ENCODE peak calls at places on chromosomes 4 and X, in six cellular contexts. G is left ventricle myocardium inferior, X is nephron progenitor cell, A is OCI-LY7, D is heart right ventricle, F is thyroid gland. P is an unnamed sample.

GRCh38 chrX:131827935-131828334 is 195.2 kb upstream of the STK26 start:
- DNase-seq in G (no peak), X (peak), A (peak), D (no peak), F (no peak), P (peak)

GRCh38 chrX:42107495-42108139 is 184.3 kb upstream of the CASK start:
- DNase-seq in G (no peak), X (no peak), A (no peak), D (no peak), F (no peak), P (no peak)

GRCh38 chrX:140508958-140509357 is 4.1 kb upstream of the SOX3 start:
- DNase-seq in G (no peak), X (no peak), A (no peak), D (no peak), F (no peak), P (no peak)

GRCh38 chr4:150986085-150986484 is 29.0 kb downstream of the LRBA start:
- DNase-seq in G (no peak), X (no peak), A (no peak), D (no peak), F (no peak), P (no peak)

GRCh38 chr4:167021545-167022155 is 212.6 kb downstream of the SPOCK3 start:
- DNase-seq in G (peak), X (peak), A (peak), D (peak), F (peak), P (peak)

GRCh38 chr4:123415977-123416376 is 19.4 kb downstream of the SPRY1 start:
- DNase-seq in G (no peak), X (no peak), A (no peak), D (no peak), F (no peak), P (no peak)

GRCh38 chr4:135238940-135239339 is 1037.4 kb upstream of the PABPC4L start:
- DNase-seq in G (no peak), X (no peak), A (no peak), D (no peak), F (no peak), P (no peak)

GRCh38 chr4:150477869-150478268 is 104.1 kb upstream of the MAB21L2 start:
- DNase-seq in G (no peak), X (no peak), A (no peak), D (no peak), F (no peak), P (no peak)

GRCh38 chr4:6762244-6762615 is 20.3 kb upstream of the KIAA0232 start:
- DNase-seq in G (no peak), X (no peak), A (no peak), D (no peak), F (no peak), P (no peak)

GRCh38 chr4:73452953-73453700 is 17.1 kb downstream of the AFP start:
- DNase-seq in G (no peak), X (no peak), A (no peak), D (no peak), F (no peak), P (no peak)

GRCh38 chr4:105058177-105058812 is 88.4 kb upstream of the TET2 start:
- DNase-seq in G (no peak), X (no peak), A (no peak), D (no peak), F (no peak), P (no peak)

GRCh38 chrX:139930923-139931645 is 1.8 kb downstream of the ATP11C start:
- DNase-seq in G (peak), X (peak), A (peak), D (no peak), F (peak), P (peak)

GRCh38 chrX:39242187-39242586 is 440.9 kb downstream of the MID1IP1 start:
- DNase-seq in G (no peak), X (peak), A (peak), D (peak), F (peak), P (peak)

GRCh38 chr4:89296399-89296798 is 11.2 kb downstream of the GPRIN3 start:
- DNase-seq in G (no peak), X (no peak), A (no peak), D (no peak), F (no peak), P (no peak)

GRCh38 chr4:76235915-76236314 is 15.6 kb upstream of the FAM47E start:
- DNase-seq in G (no peak), X (no peak), A (no peak), D (no peak), F (no peak), P (no peak)

GRCh38 chr4:22416403-22416802 is 99.5 kb downstream of the ADGRA3 start:
- DNase-seq in G (no peak), X (no peak), A (no peak), D (no peak), F (no peak), P (no peak)

GRCh38 chr4:37837446-37837845 is 11.0 kb downstream of the PGM2 start:
- DNase-seq in G (no peak), X (no peak), A (peak), D (no peak), F (no peak), P (no peak)

GRCh38 chr4:26321326-26322276 is 787 bp downstream of the RBPJ start:
- DNase-seq in G (peak), X (peak), A (peak), D (no peak), F (peak), P (no peak)

GRCh38 chr4:28225689-28226353 is 1365.2 kb downstream of the STIM2 start:
- DNase-seq in G (no peak), X (no peak), A (no peak), D (no peak), F (no peak), P (no peak)

GRCh38 chrX:34563809-34564208 is 93.3 kb downstream of the TMEM47 start:
- DNase-seq in G (no peak), X (no peak), A (no peak), D (no peak), F (no peak), P (no peak)

GRCh38 chr4:140812916-140813315 is 56.7 kb upstream of the TBC1D9 start:
- DNase-seq in G (no peak), X (no peak), A (no peak), D (no peak), F (no peak), P (no peak)

GRCh38 chr4:14280567-14280966 is 653.0 kb upstream of the BOD1L1 start:
- DNase-seq in G (no peak), X (no peak), A (no peak), D (no peak), F (no peak), P (no peak)

GRCh38 chr4:137421796-137422195 is 110.5 kb downstream of the PCDH18 start:
- DNase-seq in G (no peak), X (no peak), A (no peak), D (no peak), F (no peak), P (no peak)

DNA sequence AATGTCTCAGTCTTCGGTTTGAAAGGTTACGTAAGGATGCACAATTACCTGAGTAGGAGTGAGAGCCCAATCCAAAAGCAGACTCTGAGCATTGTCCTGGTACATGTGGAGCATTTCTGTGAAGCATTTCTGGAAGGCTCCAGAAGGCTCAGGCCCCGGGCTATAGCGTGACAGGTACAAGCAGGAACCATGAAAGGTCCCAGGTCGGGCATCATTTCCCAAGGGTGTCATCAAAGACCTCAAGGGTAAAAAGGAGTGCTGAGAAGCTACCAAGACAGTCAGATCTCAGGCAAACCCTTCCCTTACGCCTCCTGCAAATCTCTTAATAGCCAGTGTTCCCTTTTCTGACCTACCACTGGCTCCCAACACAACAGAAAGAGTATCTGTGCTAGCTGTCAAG is 30.8 kb downstream of the GPC4 start:
- DNase-seq in G (no peak), X (no peak), A (no peak), D (no peak), F (no peak), P (no peak)
- TF ChIP-seq CTCF in G (no peak), X (no peak), A (no peak), D (no peak), F (no peak), P (no peak)

DNA sequence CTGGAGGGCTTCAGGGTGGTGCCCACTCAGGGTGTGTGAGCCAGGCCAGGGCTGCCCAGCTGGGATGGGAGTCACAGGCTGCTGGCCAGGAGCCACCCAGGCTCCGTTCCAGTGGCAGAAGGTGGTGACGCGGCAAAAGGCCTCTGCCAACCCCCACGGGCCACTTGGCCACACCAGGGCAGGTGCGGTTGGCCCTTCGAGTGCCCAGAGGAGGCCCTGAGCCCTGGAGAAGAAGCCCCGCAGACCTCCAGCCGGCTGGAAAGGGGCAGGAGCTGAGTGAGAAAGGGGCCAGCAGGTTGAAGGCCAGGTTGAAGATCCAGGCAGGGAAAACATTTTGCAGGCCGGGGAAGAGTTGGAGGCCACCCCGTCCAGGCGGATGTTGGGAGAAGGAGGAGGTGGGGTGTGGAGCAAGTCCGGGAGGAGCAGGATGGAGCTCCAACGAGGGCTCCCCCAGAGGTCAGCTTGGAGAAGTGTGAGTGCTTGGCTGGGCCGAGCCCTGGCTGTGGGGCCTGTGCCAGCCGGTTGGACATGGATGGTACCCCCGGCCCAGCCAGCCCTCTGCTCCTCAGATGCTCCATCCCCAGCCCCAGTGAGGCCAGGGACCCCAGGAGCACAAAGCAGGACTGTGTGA is 2.8 kb upstream of the CPLX1 start:
- DNase-seq in G (peak), X (no peak), A (no peak), D (peak), F (peak), P (no peak)
- TF ChIP-seq CTCF in G (no peak), X (peak), A (no peak), D (no peak), F (no peak), P (no peak)

GRCh38 chrX:50448565-50448964 is 22.1 kb downstream of the DGKK start:
- DNase-seq in G (no peak), X (no peak), A (peak), D (no peak), F (no peak), P (no peak)

GRCh38 chrX:50436797-50437196 is 33.8 kb downstream of the DGKK start:
- DNase-seq in G (no peak), X (no peak), A (no peak), D (no peak), F (no peak), P (no peak)

GRCh38 chrX:50447535-50447934 is 23.1 kb downstream of the DGKK start:
- DNase-seq in G (no peak), X (no peak), A (no peak), D (no peak), F (no peak), P (no peak)

GRCh38 chrX:50442426-50443116 is 28.1 kb downstream of the DGKK start:
- DNase-seq in G (no peak), X (no peak), A (no peak), D (no peak), F (no peak), P (no peak)
- TF ChIP-seq CTCF in G (no peak), X (no peak), A (no peak), D (no peak), F (no peak), P (no peak)

GRCh38 chr4:98092833-98093439 is 50.3 kb downstream of the STPG2 start:
- DNase-seq in G (no peak), X (no peak), A (peak), D (no peak), F (no peak), P (no peak)
- TF ChIP-seq CTCF in G (peak), X (peak), A (peak), D (peak), F (peak), P (peak)

GRCh38 chr4:112519689-112520597 is 4.0 kb upstream of the NEUROG2 start:
- DNase-seq in G (no peak), X (peak), A (no peak), D (no peak), F (no peak), P (no peak)
- TF ChIP-seq CTCF in G (no peak), X (no peak), A (peak), D (no peak), F (no peak), P (peak)

GRCh38 chr4:41215969-41216293 is 1.6 kb upstream of the APBB2 start:
- DNase-seq in G (no peak), X (no peak), A (no peak), D (no peak), F (no peak), P (no peak)

GRCh38 chr4:41216294-41217019 is 2.1 kb upstream of the APBB2 start:
- DNase-seq in G (peak), X (peak), A (peak), D (peak), F (peak), P (peak)

GRCh38 chr4:41217373-41217772 is 3.0 kb upstream of the APBB2 start:
- DNase-seq in G (no peak), X (no peak), A (no peak), D (no peak), F (no peak), P (no peak)

GRCh38 chr4:41218703-41219102 is 4.4 kb upstream of the APBB2 start:
- DNase-seq in G (no peak), X (no peak), A (no peak), D (no peak), F (no peak), P (no peak)

DNA sequence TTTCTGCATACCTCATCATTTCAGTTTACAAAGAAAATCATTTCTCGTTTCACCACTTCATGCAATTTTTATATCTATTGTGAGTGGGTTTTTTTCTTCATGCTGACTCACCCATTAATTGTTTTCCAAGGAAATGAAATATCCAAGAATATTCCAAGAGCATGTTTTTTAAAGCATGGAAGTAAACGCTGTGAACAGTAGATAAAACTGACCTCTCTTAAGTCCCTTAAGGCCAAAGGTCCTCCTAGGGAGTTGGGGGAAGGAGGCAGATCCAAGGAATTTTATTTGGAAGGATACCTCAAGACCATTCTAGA is 2.6 kb upstream of the APBB2 start:
- DNase-seq in G (no peak), X (no peak), A (no peak), D (no peak), F (no peak), P (no peak)
- TF ChIP-seq CTCF in G (no peak), X (no peak), A (no peak), D (no peak), F (no peak), P (no peak)